ENCODE peak calls at places on chromosomes 5 and 9, in four cellular contexts. G, O, D and L are unnamed samples.

GRCh38 chr5:143791848-143792701 is 19.9 kb upstream of the HMHB1 start:
- DNase-seq in G (no peak), D (no peak), O (no peak), L (no peak)

GRCh38 chr5:98905857-98906688 is 22.7 kb downstream of the CHD1 start:
- DNase-seq in G (no peak), O (no peak), D (no peak), L (no peak)

GRCh38 chr5:88659529-88660325 is 223.3 kb downstream of the MEF2C start:
- DNase-seq in D (no peak), G (no peak), O (peak), L (no peak)

GRCh38 chr9:72633966-72634365 is 112.6 kb downstream of the TMC1 start:
- DNase-seq in G (no peak), O (no peak), D (peak), L (no peak)

GRCh38 chr9:136544549-136545064 is 1.2 kb downstream of the NOTCH1 start:
- DNase-seq in G (no peak), O (no peak), D (no peak), L (peak)

GRCh38 chr9:137550241-137550621 is at the start of gene PNPLA7:
- DNase-seq in D (peak), O (peak), G (no peak), L (peak)

GRCh38 chr5:125696762-125697161 is 726.4 kb upstream of the GRAMD2B start:
- DNase-seq in D (peak), G (no peak), O (no peak), L (no peak)

GRCh38 chr5:163436515-163436914 is 880 bp upstream of the CCNG1 start:
- DNase-seq in D (no peak), O (no peak), G (no peak), L (no peak)

GRCh38 chr9:128456613-128457061 is 831 bp downstream of the ODF2 start:
- DNase-seq in O (peak), D (peak), G (peak), L (peak)

GRCh38 chr5:158753354-158753753 is 346.4 kb downstream of the EBF1 start:
- DNase-seq in O (no peak), D (no peak), G (no peak), L (no peak)